ENCODE peak calls at places on chromosomes 7 and 10, in four cellular contexts. Q is skeletal muscle cell; P is CD4-positive, alpha-beta memory T cell; U is GM06990. M is an unnamed sample.

GRCh38 chr10:52466464-52466863 is 152.4 kb downstream of the DKK1 start:
- DNase-seq in Q (no peak), P (no peak), U (no peak), M (no peak)

GRCh38 chr7:102425639-102426267 is 7.6 kb upstream of the ORAI2 start:
- DNase-seq in Q (no peak), P (peak), U (peak), M (peak)

GRCh38 chr10:124590216-124591122 is 128.8 kb downstream of the LHPP start:
- DNase-seq in Q (no peak), P (no peak), U (no peak), M (no peak)

GRCh38 chr7:69907720-69908119 is 309.4 kb downstream of the AUTS2 start:
- DNase-seq in Q (no peak), P (no peak), U (no peak), M (no peak)

GRCh38 chr7:31271641-31272405 is 68.7 kb downstream of the NEUROD6 start:
- DNase-seq in Q (no peak), P (no peak), U (no peak), M (no peak)

GRCh38 chr10:113121153-113121552 is 171.1 kb downstream of the TCF7L2 start:
- DNase-seq in Q (no peak), P (no peak), U (no peak), M (no peak)

GRCh38 chr10:103553743-103554487 is 60.4 kb downstream of the NEURL1 start:
- DNase-seq in Q (no peak), P (no peak), U (no peak), M (no peak)

GRCh38 chr7:2723138-2723850 is 35.3 kb downstream of the AMZ1 start:
- DNase-seq in Q (no peak), P (no peak), U (no peak), M (no peak)

GRCh38 chr10:46080886-46081285 is 34.8 kb upstream of the MSMB start:
- DNase-seq in Q (no peak), P (no peak), U (no peak), M (no peak)

GRCh38 chr10:36280396-36280795 is 638.3 kb upstream of the FZD8 start:
- DNase-seq in Q (no peak), P (no peak), U (no peak), M (no peak)

GRCh38 chr10:28842321-28842720 is 165.0 kb downstream of the BAMBI start:
- DNase-seq in Q (peak), P (no peak), U (no peak), M (no peak)

GRCh38 chr10:122495406-122496340 is 34.3 kb downstream of the HTRA1 start:
- DNase-seq in Q (peak), P (peak), U (no peak), M (peak)

GRCh38 chr10:58645762-58646161 is 133.1 kb downstream of the BICC1 start:
- DNase-seq in Q (no peak), P (no peak), U (no peak), M (no peak)

GRCh38 chr10:49278497-49278902 is 20.5 kb upstream of the C10orf71 start:
- DNase-seq in Q (no peak), P (no peak), U (no peak), M (no peak)

GRCh38 chr7:4205828-4206227 is 476.3 kb upstream of the FOXK1 start:
- DNase-seq in Q (no peak), P (no peak), U (no peak), M (no peak)

GRCh38 chr7:22811746-22812280 is 10.8 kb downstream of the TOMM7 start:
- DNase-seq in Q (no peak), P (no peak), U (no peak), M (no peak)

GRCh38 chr7:16933296-16934248 is 51.8 kb upstream of the AGR3 start:
- DNase-seq in Q (no peak), P (no peak), U (no peak), M (peak)

GRCh38 chr7:93856319-93856718 is 34.2 kb downstream of the TFPI2 start:
- DNase-seq in Q (no peak), P (no peak), U (peak), M (no peak)

GRCh38 chr10:116385994-116386809 is 41.4 kb upstream of the PNLIPRP3 start:
- DNase-seq in Q (no peak), P (no peak), U (no peak), M (peak)

GRCh38 chr7:148699772-148700629 is 1.3 kb downstream of the CUL1 start:
- DNase-seq in Q (no peak), P (peak), U (no peak), M (no peak)

GRCh38 chr7:121160150-121161008 is 168.4 kb upstream of the WNT16 start:
- DNase-seq in Q (no peak), P (no peak), U (no peak), M (no peak)

GRCh38 chr7:95758187-95758586 is 14.2 kb upstream of the DYNC1I1 start:
- DNase-seq in Q (no peak), P (no peak), U (no peak), M (no peak)

GRCh38 chr7:124171068-124171467 is 138.2 kb upstream of the TMEM229A start:
- DNase-seq in Q (no peak), P (no peak), U (no peak), M (no peak)

GRCh38 chr10:52106895-52107294 is 207.2 kb upstream of the DKK1 start:
- DNase-seq in Q (no peak), P (no peak), U (no peak), M (no peak)

GRCh38 chr10:121165276-121165675 is 314.1 kb downstream of the WDR11 start:
- DNase-seq in Q (no peak), P (no peak), U (no peak), M (no peak)

GRCh38 chr10:97074256-97075145 is 111.3 kb downstream of the SLIT1 start:
- DNase-seq in Q (no peak), P (no peak), U (no peak), M (no peak)

GRCh38 chr7:50838675-50839377 is 56.1 kb upstream of the GRB10 start:
- DNase-seq in Q (peak), P (no peak), U (no peak), M (no peak)

GRCh38 chr10:90751107-90751997 is 106.5 kb downstream of the HTR7 start:
- DNase-seq in Q (no peak), P (peak), U (no peak), M (peak)

GRCh38 chr7:139094596-139094995 is 14.9 kb downstream of the ZC3HAV1 start:
- DNase-seq in Q (no peak), P (no peak), U (no peak), M (no peak)

GRCh38 chr7:139094030-139094429 is 15.5 kb downstream of the ZC3HAV1 start:
- DNase-seq in Q (no peak), P (no peak), U (no peak), M (no peak)

GRCh38 chr7:139091677-139091996 is 17.9 kb downstream of the ZC3HAV1 start:
- DNase-seq in Q (no peak), P (no peak), U (no peak), M (no peak)

GRCh38 chr7:139095194-139095659 is 14.3 kb downstream of the ZC3HAV1 start:
- DNase-seq in Q (no peak), P (peak), U (peak), M (peak)

GRCh38 chr7:139092090-139092796 is 17.3 kb downstream of the ZC3HAV1 start:
- DNase-seq in Q (no peak), P (no peak), U (no peak), M (no peak)
- H3K4me3 ChIP-seq in Q (no peak), P (peak), U (no peak), M (no peak)

GRCh38 chr10:68633816-68634466 is 73.8 kb downstream of the TET1 start:
- DNase-seq in Q (no peak), P (no peak), U (no peak), M (no peak)
- H3K4me3 ChIP-seq in Q (no peak), P (no peak), U (no peak), M (no peak)

GRCh38 chr10:74825371-74826141 is 844 bp upstream of the KAT6B start:
- DNase-seq in Q (peak), P (peak), U (peak), M (no peak)

GRCh38 chr10:74825033-74825370 is 1.4 kb upstream of the KAT6B start:
- DNase-seq in Q (no peak), P (peak), U (peak), M (no peak)

GRCh38 chr10:74827045-74827441 is 643 bp downstream of the KAT6B start:
- DNase-seq in Q (no peak), P (no peak), U (no peak), M (no peak)

GRCh38 chr10:74826142-74827044 is at the start of gene KAT6B:
- DNase-seq in Q (peak), P (peak), U (peak), M (peak)

GRCh38 chr10:74827694-74828093 is 1.3 kb downstream of the KAT6B start:
- DNase-seq in Q (no peak), P (no peak), U (no peak), M (no peak)
- H3K4me3 ChIP-seq in Q (peak), P (no peak), U (peak), M (peak)

GRCh38 chr7:101232141-101232821 is 5.3 kb downstream of the CLDN15 start:
- DNase-seq in Q (no peak), P (no peak), U (no peak), M (no peak)
- H3K4me3 ChIP-seq in Q (peak), P (no peak), U (no peak), M (no peak)

DNA sequence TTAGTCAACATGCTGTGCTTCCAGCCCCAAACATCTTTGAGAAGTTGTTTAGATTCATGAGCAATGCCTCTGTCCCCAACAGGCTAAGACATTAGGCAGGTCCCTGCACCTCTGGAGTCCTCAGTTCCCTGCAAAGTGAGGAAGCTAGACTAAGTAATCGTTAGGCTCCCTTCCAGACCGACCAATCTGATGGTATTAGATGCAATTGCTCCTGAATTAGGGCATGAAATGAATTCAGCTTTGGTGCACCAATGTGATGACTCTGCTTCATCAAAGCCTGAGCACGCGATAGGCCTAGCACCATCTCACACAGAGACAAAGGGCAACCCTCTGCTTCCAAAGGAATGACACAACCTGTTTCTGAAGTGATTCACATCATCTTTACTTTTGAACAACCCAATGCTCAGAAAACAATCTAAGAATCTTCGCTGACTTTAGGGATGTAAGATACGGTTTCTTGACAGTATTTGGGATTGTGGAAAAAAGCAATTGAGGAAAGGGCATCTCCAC is 723 bp upstream of the TES start:
- DNase-seq in Q (no peak), P (peak), U (no peak), M (no peak)
- H3K4me3 ChIP-seq in Q (no peak), P (no peak), U (no peak), M (no peak)

DNA sequence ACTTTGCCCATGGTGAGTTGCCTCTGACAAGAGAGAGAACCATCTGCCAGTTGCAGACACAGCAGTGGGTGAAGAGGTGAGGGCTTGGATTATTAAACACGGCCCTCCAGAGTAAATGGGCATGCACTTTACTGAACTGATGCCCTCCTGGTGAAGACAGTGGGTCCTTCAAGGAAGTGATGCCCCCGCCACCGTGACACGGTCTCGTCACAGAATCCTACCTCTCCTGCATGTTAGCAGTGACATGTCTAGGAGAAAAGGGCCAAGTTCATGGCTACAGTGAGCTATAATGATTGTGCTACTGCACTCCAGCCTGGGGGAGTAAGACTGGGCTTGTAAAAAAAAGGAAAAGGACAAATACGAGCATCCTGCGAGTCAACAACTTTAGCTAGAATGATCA is 2.4 kb downstream of the BNIP3 start:
- DNase-seq in Q (no peak), P (no peak), U (no peak), M (no peak)
- H3K4me3 ChIP-seq in Q (peak), P (no peak), U (peak), M (no peak)

GRCh38 chr7:131388126-131388525 is 60.5 kb downstream of the MKLN1 start:
- DNase-seq in Q (no peak), P (no peak), U (no peak), M (no peak)
- H3K4me3 ChIP-seq in Q (no peak), P (no peak), U (no peak), M (no peak)

M was measured in Jurkat, Clone E6-1.